ENCODE peak calls at places on chromosomes 12 and 14, in six cellular contexts. F is IMR-90, Z is GM12878, M is HEK293T, A is HepG2, H is A549. S is an unnamed sample.

GRCh38 chr14:91392623-91393303 is 24.9 kb downstream of the CCDC88C start:
- DNase-seq in F (no peak), Z (no peak), M (no peak), A (no peak), H (no peak), S (no peak)

GRCh38 chr14:92848941-92849340 is 54.8 kb downstream of the GOLGA5 start:
- DNase-seq in F (no peak), Z (no peak), M (no peak), A (no peak), H (no peak), S (no peak)

GRCh38 chr14:68625366-68626090 is 167.3 kb downstream of the ZFP36L1 start:
- DNase-seq in F (no peak), Z (no peak), M (no peak), A (no peak), H (no peak), S (no peak)

GRCh38 chr12:29867823-29868222 is 84.1 kb upstream of the TMTC1 start:
- DNase-seq in F (no peak), Z (no peak), M (no peak), A (no peak), H (no peak), S (no peak)

GRCh38 chr14:44833376-44833775 is 128.4 kb downstream of the KLHL28 start:
- DNase-seq in F (peak), Z (no peak), M (no peak), A (no peak), H (peak), S (no peak)

GRCh38 chr14:46344327-46344937 is 307.1 kb downstream of the RPL10L start:
- DNase-seq in F (no peak), Z (peak), M (peak), A (peak), H (peak), S (no peak)

GRCh38 chr14:22657861-22658260 is 13.7 kb upstream of the OR6J1 start:
- DNase-seq in F (peak), Z (no peak), M (no peak), A (peak), H (peak), S (no peak)

GRCh38 chr14:31510222-31510621 is 22.4 kb upstream of the GPR33 start:
- DNase-seq in F (peak), Z (no peak), M (peak), A (peak), H (peak), S (peak)

GRCh38 chr12:50055831-50056628 is 1.4 kb upstream of the ASIC1 start:
- DNase-seq in F (peak), Z (no peak), M (peak), A (peak), H (peak), S (peak)

GRCh38 chr12:50103767-50104321 is at the start of gene GPD1:
- DNase-seq in F (peak), Z (no peak), M (no peak), A (peak), H (no peak), S (peak)

GRCh38 chr14:22478247-22478646 is 110.8 kb downstream of the DAD1 start:
- DNase-seq in F (no peak), Z (no peak), M (no peak), A (no peak), H (no peak), S (no peak)

GRCh38 chr12:59651230-59651920 is 55.5 kb downstream of the SLC16A7 start:
- DNase-seq in F (peak), Z (no peak), M (no peak), A (peak), H (peak), S (no peak)
- TF ChIP-seq BHLHE40 in F (no peak), Z (no peak), M (no peak), A (no peak), H (no peak), S (no peak)

DNA sequence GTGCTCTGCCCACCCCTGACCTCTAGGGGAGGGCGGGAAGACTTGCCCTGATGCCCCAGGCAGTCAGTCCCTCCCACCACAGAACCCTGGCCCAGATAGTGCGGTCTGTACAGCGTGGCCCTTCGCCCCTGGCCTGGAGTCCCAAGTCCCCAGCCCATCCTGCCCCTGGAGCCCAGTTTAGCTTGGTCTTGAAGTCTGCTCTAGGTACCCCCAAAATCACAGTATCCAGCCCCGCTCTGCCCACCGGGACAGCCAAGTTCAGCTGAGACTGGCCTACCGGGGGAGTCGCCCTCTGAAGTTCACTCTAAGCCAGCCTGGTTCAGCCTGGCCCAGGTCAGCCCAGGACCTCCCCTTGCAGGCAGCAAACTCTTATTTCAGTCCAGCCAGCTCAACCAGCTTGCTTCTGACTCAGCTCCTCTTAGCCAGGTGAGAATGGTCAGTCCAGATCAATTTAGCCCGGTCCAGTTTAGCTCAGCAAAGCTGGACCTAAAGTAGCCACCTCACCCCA is 75.9 kb downstream of the TMEM121 start:
- DNase-seq in F (no peak), Z (no peak), M (no peak), A (no peak), H (no peak), S (no peak)
- TF ChIP-seq BHLHE40 in F (no peak), Z (no peak), M (no peak), A (no peak), H (no peak), S (no peak)

GRCh38 chr12:47824198-47824597 is 4.5 kb upstream of the HDAC7 start:
- DNase-seq in F (no peak), Z (no peak), M (no peak), A (no peak), H (no peak), S (no peak)

GRCh38 chr12:47824629-47825028 is 4.9 kb upstream of the HDAC7 start:
- DNase-seq in F (no peak), Z (no peak), M (no peak), A (no peak), H (no peak), S (no peak)

GRCh38 chr12:47822863-47823262 is 3.2 kb upstream of the HDAC7 start:
- DNase-seq in F (no peak), Z (no peak), M (no peak), A (no peak), H (no peak), S (no peak)

GRCh38 chr12:47823422-47824086 is 3.9 kb upstream of the HDAC7 start:
- DNase-seq in F (no peak), Z (no peak), M (no peak), A (no peak), H (no peak), S (no peak)

DNA sequence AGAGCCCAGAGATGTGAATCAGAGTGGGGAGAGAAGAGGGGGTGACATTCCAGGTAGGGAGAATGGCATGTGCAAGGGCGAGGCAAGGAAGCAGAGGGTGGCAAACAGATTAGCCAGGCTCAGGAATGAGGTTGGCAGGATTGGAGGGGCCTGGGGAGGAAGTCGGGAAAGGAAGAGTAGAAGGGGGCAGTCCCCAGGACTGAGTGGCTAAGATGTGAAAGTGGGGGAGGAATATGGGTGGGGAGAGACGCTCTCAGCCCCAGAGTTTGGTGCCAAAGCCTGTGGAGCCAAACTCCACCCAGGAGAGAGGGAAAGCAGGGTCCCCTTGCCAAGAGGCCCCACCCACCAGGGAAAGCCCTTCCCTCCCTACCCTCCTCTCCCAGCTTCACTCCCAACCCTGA is 5.5 kb upstream of the HDAC7 start:
- DNase-seq in F (no peak), Z (no peak), M (no peak), A (no peak), H (peak), S (no peak)
- TF ChIP-seq BHLHE40 in F (no peak), Z (no peak), M (no peak), A (no peak), H (no peak), S (no peak)

GRCh38 chr12:113198286-113198685 is 12.8 kb downstream of the RITA1 start:
- DNase-seq in F (no peak), Z (no peak), M (no peak), A (no peak), H (no peak), S (no peak)
- TF ChIP-seq BHLHE40 in F (no peak), Z (no peak), M (no peak), A (no peak), H (no peak), S (no peak)

GRCh38 chr14:102523200-102524025 is 13.8 kb upstream of the ANKRD9 start:
- DNase-seq in F (no peak), Z (no peak), M (no peak), A (no peak), H (no peak), S (no peak)
- TF ChIP-seq BHLHE40 in F (no peak), Z (no peak), M (no peak), A (no peak), H (no peak), S (no peak)

GRCh38 chr12:104243551-104243950 is 28.0 kb downstream of the TXNRD1 start:
- DNase-seq in F (no peak), Z (no peak), M (no peak), A (no peak), H (no peak), S (no peak)
- TF ChIP-seq BHLHE40 in F (no peak), Z (no peak), M (no peak), A (no peak), H (no peak), S (no peak)